ENCODE peak calls at places on chromosome 4, in ten cellular contexts. K is T-helper 22 cell, J is HTR-8/SVneo, W is AG09309, X is ascending aorta, S is NCI-H2081, D is LoVo, P is MV-4-11, V is NCI-H2171, M is amygdala. C is an unnamed sample.

GRCh38 chr4:176268963-176269362 is at the start of gene ASB5:
- DNase-seq in K (no peak), J (no peak), W (no peak), X (no peak), S (no peak), D (no peak), P (no peak), V (no peak), M (no peak), C (no peak)

GRCh38 chr4:151627491-151627890 is 133.3 kb downstream of the GATB start:
- DNase-seq in K (no peak), J (no peak), W (no peak), X (no peak), S (no peak), D (no peak), P (no peak), V (no peak), M (no peak), C (no peak)

GRCh38 chr4:89299153-89299789 is 8.3 kb downstream of the GPRIN3 start:
- DNase-seq in K (no peak), J (no peak), W (no peak), X (no peak), S (no peak), D (no peak), P (no peak), V (no peak), M (no peak), C (no peak)

GRCh38 chr4:86845593-86845992 is 3.6 kb downstream of the SLC10A6 start:
- DNase-seq in K (no peak), J (no peak), W (no peak), X (no peak), S (no peak), D (no peak), P (peak), V (no peak), M (no peak), C (no peak)

GRCh38 chr4:100806988-100807387 is 289.2 kb upstream of the EMCN start:
- DNase-seq in K (no peak), J (no peak), W (no peak), X (no peak), S (no peak), D (no peak), P (no peak), V (no peak), M (no peak), C (no peak)

GRCh38 chr4:141046255-141046654 is 87.0 kb downstream of the RNF150 start:
- DNase-seq in K (no peak), J (peak), W (peak), X (no peak), S (no peak), D (no peak), P (peak), V (no peak), M (no peak), C (no peak)

GRCh38 chr4:134201216-134202098 is at the start of gene PABPC4L:
- DNase-seq in K (no peak), J (peak), W (no peak), X (peak), S (peak), D (no peak), P (no peak), V (peak), M (no peak), C (no peak)

GRCh38 chr4:40606239-40606767 is 23.4 kb downstream of the RBM47 start:
- DNase-seq in K (no peak), J (no peak), W (no peak), X (no peak), S (no peak), D (no peak), P (no peak), V (no peak), M (no peak), C (no peak)

GRCh38 chr4:24405356-24405755 is 179.0 kb downstream of the DHX15 start:
- DNase-seq in K (no peak), J (no peak), W (no peak), X (no peak), S (no peak), D (no peak), P (no peak), V (no peak), M (no peak), C (no peak)

GRCh38 chr4:73822389-73822788 is 14.1 kb upstream of the CXCL6 start:
- DNase-seq in K (no peak), J (no peak), W (no peak), X (no peak), S (no peak), D (no peak), P (no peak), V (no peak), M (no peak), C (no peak)

GRCh38 chr4:188976644-188977115 is 837.4 kb downstream of the TRIML1 start:
- DNase-seq in K (no peak), J (peak), W (peak), X (no peak), S (peak), D (no peak), P (no peak), V (no peak), M (no peak), C (no peak)

GRCh38 chr4:38237139-38237538 is 276.9 kb downstream of the PTTG2 start:
- DNase-seq in K (no peak), J (peak), W (peak), X (no peak), S (no peak), D (peak), P (peak), V (no peak), M (no peak), C (no peak)

GRCh38 chr4:2545321-2546013 is 9.0 kb downstream of the FAM193A start:
- DNase-seq in K (no peak), J (no peak), W (no peak), X (no peak), S (no peak), D (no peak), P (no peak), V (no peak), M (no peak), C (no peak)

GRCh38 chr4:153269223-153269990 is 65.2 kb downstream of the TRIM2 start:
- DNase-seq in K (no peak), J (no peak), W (no peak), X (no peak), S (no peak), D (no peak), P (no peak), V (no peak), M (no peak), C (no peak)

GRCh38 chr4:24003476-24003875 is 113.6 kb upstream of the PPARGC1A start:
- DNase-seq in K (no peak), J (no peak), W (no peak), X (no peak), S (no peak), D (no peak), P (no peak), V (no peak), M (no peak), C (no peak)

GRCh38 chr4:25861422-25861926 is 1.3 kb downstream of the SEL1L3 start:
- DNase-seq in K (no peak), J (no peak), W (no peak), X (no peak), S (no peak), D (no peak), P (peak), V (no peak), M (no peak), C (no peak)

GRCh38 chr4:154603033-154603943 is 9.2 kb downstream of the FGG start:
- DNase-seq in K (no peak), J (no peak), W (no peak), X (no peak), S (no peak), D (no peak), P (no peak), V (no peak), M (no peak), C (no peak)

GRCh38 chr4:78584863-78585576 is 33.5 kb downstream of the ANXA3 start:
- DNase-seq in K (no peak), J (no peak), W (no peak), X (no peak), S (no peak), D (no peak), P (peak), V (no peak), M (no peak), C (no peak)

GRCh38 chr4:174714393-174715211 is 114.4 kb downstream of the GLRA3 start:
- DNase-seq in K (no peak), J (peak), W (peak), X (no peak), S (peak), D (peak), P (peak), V (no peak), M (no peak), C (no peak)

GRCh38 chr4:32135642-32136041 is 1415.5 kb downstream of the PCDH7 start:
- DNase-seq in K (no peak), J (no peak), W (peak), X (no peak), S (no peak), D (no peak), P (peak), V (no peak), M (no peak), C (no peak)

GRCh38 chr4:181745933-181746627 is 497.1 kb upstream of the TENM3 start:
- DNase-seq in K (no peak), J (no peak), W (no peak), X (no peak), S (no peak), D (no peak), P (no peak), V (no peak), M (no peak), C (no peak)

GRCh38 chr4:38675167-38676121 is 11.4 kb downstream of the KLF3 start:
- DNase-seq in K (peak), J (peak), W (no peak), X (peak), S (peak), D (peak), P (peak), V (peak), M (peak), C (peak)

GRCh38 chr4:142408003-142408441 is 438.1 kb downstream of the INPP4B start:
- DNase-seq in K (no peak), J (peak), W (peak), X (no peak), S (no peak), D (no peak), P (no peak), V (no peak), M (no peak), C (no peak)

GRCh38 chr4:78936989-78937388 is 2.2 kb downstream of the PAQR3 start:
- DNase-seq in K (no peak), J (no peak), W (no peak), X (no peak), S (no peak), D (no peak), P (no peak), V (no peak), M (no peak), C (no peak)

GRCh38 chr4:98568896-98569663 is 89.3 kb downstream of the TSPAN5 start:
- DNase-seq in K (no peak), J (no peak), W (no peak), X (no peak), S (no peak), D (no peak), P (no peak), V (no peak), M (no peak), C (no peak)

GRCh38 chr4:184472540-184473264 is 1.6 kb downstream of the IRF2 start:
- DNase-seq in K (peak), J (peak), W (no peak), X (peak), S (peak), D (peak), P (peak), V (peak), M (peak), C (peak)

GRCh38 chr4:10664408-10664807 is 20.2 kb downstream of the CLNK start:
- DNase-seq in K (no peak), J (no peak), W (peak), X (peak), S (peak), D (no peak), P (no peak), V (no peak), M (no peak), C (no peak)

GRCh38 chr4:122647656-122648055 is 26.8 kb upstream of the IL21 start:
- DNase-seq in K (no peak), J (no peak), W (no peak), X (no peak), S (no peak), D (no peak), P (no peak), V (no peak), M (no peak), C (no peak)

GRCh38 chr4:169315530-169316306 is 45.0 kb upstream of the SH3RF1 start:
- DNase-seq in K (no peak), J (no peak), W (no peak), X (no peak), S (no peak), D (no peak), P (no peak), V (no peak), M (no peak), C (no peak)

GRCh38 chr4:97987019-97987648 is 156.1 kb downstream of the STPG2 start:
- DNase-seq in K (no peak), J (peak), W (no peak), X (no peak), S (peak), D (peak), P (no peak), V (no peak), M (no peak), C (peak)

GRCh38 chr4:104756837-104757236 is 262.1 kb upstream of the CXXC4 start:
- DNase-seq in K (no peak), J (no peak), W (no peak), X (no peak), S (no peak), D (no peak), P (peak), V (no peak), M (no peak), C (no peak)

GRCh38 chr4:184000457-184001395 is 95.6 kb downstream of the STOX2 start:
- DNase-seq in K (no peak), J (no peak), W (no peak), X (no peak), S (no peak), D (no peak), P (no peak), V (no peak), M (no peak), C (no peak)

GRCh38 chr4:115361781-115362180 is 248.4 kb upstream of the NDST4 start:
- DNase-seq in K (no peak), J (no peak), W (no peak), X (no peak), S (no peak), D (no peak), P (no peak), V (no peak), M (no peak), C (no peak)

GRCh38 chr4:44662623-44663006 is 11.2 kb upstream of the YIPF7 start:
- DNase-seq in K (no peak), J (no peak), W (no peak), X (no peak), S (no peak), D (no peak), P (peak), V (no peak), M (no peak), C (no peak)

GRCh38 chr4:183950536-183950935 is 45.4 kb downstream of the STOX2 start:
- DNase-seq in K (no peak), J (no peak), W (no peak), X (no peak), S (no peak), D (no peak), P (no peak), V (no peak), M (no peak), C (no peak)

GRCh38 chr4:1727117-1728031 is 6.1 kb downstream of the TACC3 start:
- DNase-seq in K (no peak), J (peak), W (no peak), X (peak), S (no peak), D (peak), P (peak), V (no peak), M (no peak), C (no peak)

C was measured in frontal cortex.